ENCODE peak calls at places on chromosomes 4 and X, in eight cellular contexts. G is OCI-LY7, U is T-cell, F is AG20443, B is NCI-H2171, C is adipocyte, N is fibroblast of mammary gland, I is HCEC 1CT. Y is an unnamed sample.

GRCh38 chr4:145524535-145524934 is 42.9 kb downstream of the SMAD1 start:
- DNase-seq in G (peak), U (no peak), F (no peak), B (no peak), C (no peak), N (no peak), I (no peak), Y (no peak)

GRCh38 chr4:174389439-174389838 is 105.7 kb downstream of the CEP44 start:
- DNase-seq in G (no peak), U (no peak), F (no peak), B (no peak), C (no peak), N (no peak), I (no peak), Y (no peak)

GRCh38 chr4:160194716-160195115 is 1091.8 kb downstream of the RAPGEF2 start:
- DNase-seq in G (no peak), U (no peak), F (no peak), B (no peak), C (no peak), N (no peak), I (no peak), Y (no peak)

GRCh38 chr4:124631760-124632159 is 80.8 kb downstream of the ANKRD50 start:
- DNase-seq in G (no peak), U (no peak), F (peak), B (no peak), C (peak), N (peak), I (peak), Y (peak)

GRCh38 chr4:144663852-144664488 is 18.0 kb downstream of the HHIP start:
- DNase-seq in G (no peak), U (no peak), F (no peak), B (no peak), C (no peak), N (no peak), I (no peak), Y (no peak)

GRCh38 chr4:17762705-17763104 is 18.7 kb downstream of the FAM184B start:
- DNase-seq in G (peak), U (no peak), F (peak), B (no peak), C (no peak), N (peak), I (peak), Y (peak)

GRCh38 chr4:128471576-128471975 is 184.0 kb upstream of the PGRMC2 start:
- DNase-seq in G (no peak), U (no peak), F (peak), B (no peak), C (no peak), N (no peak), I (no peak), Y (no peak)

GRCh38 chr4:168598191-168598590 is 101.3 kb downstream of the PALLD start:
- DNase-seq in G (no peak), U (no peak), F (peak), B (no peak), C (no peak), N (peak), I (no peak), Y (no peak)

GRCh38 chrX:12997898-12998687 is 23.2 kb downstream of the TMSB4X start:
- DNase-seq in G (no peak), U (no peak), F (no peak), B (no peak), C (no peak), N (no peak), I (no peak), Y (no peak)

GRCh38 chr4:153151535-153152452 is 52.4 kb upstream of the TRIM2 start:
- DNase-seq in G (no peak), U (no peak), F (no peak), B (peak), C (peak), N (no peak), I (no peak), Y (no peak)

GRCh38 chrX:150155396-150156048 is 207.6 kb upstream of the MAMLD1 start:
- DNase-seq in G (no peak), U (no peak), F (peak), B (no peak), C (peak), N (peak), I (peak), Y (peak)

GRCh38 chrX:94454606-94455005 is 780.6 kb downstream of the FAM133A start:
- DNase-seq in G (no peak), U (no peak), F (no peak), B (no peak), C (no peak), N (no peak), I (no peak), Y (no peak)

GRCh38 chr4:139599076-139599475 is 43.1 kb upstream of the SETD7 start:
- DNase-seq in G (no peak), U (no peak), F (no peak), B (no peak), C (no peak), N (no peak), I (no peak), Y (no peak)

GRCh38 chr4:83212041-83212851 is 72.4 kb downstream of the COQ2 start:
- DNase-seq in G (peak), U (peak), F (no peak), B (no peak), C (no peak), N (no peak), I (no peak), Y (no peak)

GRCh38 chr4:109719604-109720003 is 10.3 kb downstream of the PLA2G12A start:
- DNase-seq in G (no peak), U (no peak), F (no peak), B (no peak), C (no peak), N (no peak), I (no peak), Y (no peak)

GRCh38 chr4:165974647-165975335 is 101.8 kb downstream of the TLL1 start:
- DNase-seq in G (no peak), U (no peak), F (no peak), B (no peak), C (no peak), N (peak), I (peak), Y (no peak)

GRCh38 chrX:54785901-54786300 is 12.2 kb downstream of the ITIH6 start:
- DNase-seq in G (peak), U (no peak), F (peak), B (no peak), C (peak), N (peak), I (no peak), Y (no peak)

GRCh38 chr4:25466966-25467697 is 90.1 kb downstream of the ANAPC4 start:
- DNase-seq in G (no peak), U (no peak), F (no peak), B (no peak), C (no peak), N (peak), I (no peak), Y (no peak)

GRCh38 chr4:139188648-139189416 is 11.8 kb upstream of the ELF2 start:
- DNase-seq in G (no peak), U (no peak), F (no peak), B (no peak), C (no peak), N (peak), I (no peak), Y (no peak)

GRCh38 chrX:9858080-9858479 is 71.9 kb downstream of the SHROOM2 start:
- DNase-seq in G (no peak), U (no peak), F (no peak), B (no peak), C (no peak), N (no peak), I (no peak), Y (no peak)

GRCh38 chrX:49276207-49276606 is 6.6 kb downstream of the PPP1R3F start:
- DNase-seq in G (no peak), U (no peak), F (no peak), B (no peak), C (no peak), N (no peak), I (no peak), Y (no peak)

GRCh38 chr4:54063224-54063623 is 1.2 kb downstream of the CHIC2 start:
- DNase-seq in G (no peak), U (no peak), F (peak), B (no peak), C (peak), N (peak), I (peak), Y (no peak)

GRCh38 chr4:140533951-140534480 is 10.0 kb downstream of the ELMOD2 start:
- DNase-seq in G (no peak), U (no peak), F (no peak), B (no peak), C (peak), N (peak), I (peak), Y (no peak)

GRCh38 chr4:76266627-76267026 is 15.1 kb downstream of the FAM47E start:
- DNase-seq in G (no peak), U (no peak), F (no peak), B (no peak), C (no peak), N (no peak), I (no peak), Y (no peak)

GRCh38 chr4:159047478-159048165 is 55.3 kb upstream of the RAPGEF2 start:
- DNase-seq in G (no peak), U (no peak), F (no peak), B (no peak), C (peak), N (peak), I (no peak), Y (peak)

GRCh38 chrX:33149580-33149979 is 61.8 kb downstream of the DMD start:
- DNase-seq in G (no peak), U (no peak), F (no peak), B (no peak), C (no peak), N (no peak), I (no peak), Y (no peak)

GRCh38 chrX:107673933-107674479 is 45.7 kb downstream of the PRPS1 start:
- DNase-seq in G (peak), U (peak), F (no peak), B (peak), C (peak), N (peak), I (peak), Y (no peak)

GRCh38 chrX:110759785-110760184 is 35.8 kb downstream of the CHRDL1 start:
- DNase-seq in G (no peak), U (no peak), F (peak), B (no peak), C (no peak), N (peak), I (peak), Y (peak)

GRCh38 chrX:153665726-153666306 is 7.8 kb downstream of the PNCK start:
- DNase-seq in G (no peak), U (no peak), F (no peak), B (no peak), C (no peak), N (no peak), I (no peak), Y (no peak)

GRCh38 chr4:74097631-74098550 is 1.1 kb downstream of the CXCL2 start:
- DNase-seq in G (no peak), U (no peak), F (no peak), B (no peak), C (no peak), N (no peak), I (no peak), Y (no peak)

GRCh38 chr4:189143255-189143654 is 797.4 kb upstream of the FRG1 start:
- DNase-seq in G (no peak), U (no peak), F (no peak), B (no peak), C (peak), N (no peak), I (no peak), Y (no peak)

GRCh38 chrX:72271812-72272211 is 5.2 kb downstream of the RPS4X start:
- DNase-seq in G (no peak), U (no peak), F (no peak), B (peak), C (no peak), N (no peak), I (no peak), Y (no peak)

GRCh38 chr4:178602833-178603232 is 1160.6 kb upstream of the AGA start:
- DNase-seq in G (no peak), U (no peak), F (no peak), B (no peak), C (peak), N (no peak), I (no peak), Y (no peak)

GRCh38 chr4:6446538-6447451 is 25.6 kb downstream of the PPP2R2C start:
- DNase-seq in G (no peak), U (no peak), F (no peak), B (no peak), C (no peak), N (no peak), I (no peak), Y (no peak)

GRCh38 chrX:40155617-40156471 is 58.1 kb upstream of the BCOR start:
- DNase-seq in G (peak), U (no peak), F (no peak), B (no peak), C (no peak), N (no peak), I (no peak), Y (peak)

Y was measured in AG08396.